ENCODE peak calls at places on chromosomes 3 and 15, in ten cellular contexts. L, B, Q, I, K, Z, V, U, M and J are unnamed samples.

GRCh38 chr3:127077506-127078064 is 94.7 kb downstream of the PLXNA1 start:
- DNase-seq in M (no peak), Z (peak; percentile 24), L (no peak), K (no peak), I (no peak), U (no peak), B (no peak), V (no peak), Q (no peak), J (no peak)

GRCh38 chr3:125051715-125052581 is 3.8 kb downstream of the HEG1 start:
- DNase-seq in Z (no peak), V (no peak), I (peak; percentile 82), K (no peak), B (peak; percentile 31), Q (peak; percentile 95), U (peak; percentile 71), L (peak; percentile 78), M (no peak), J (no peak)

GRCh38 chr15:31306036-31306425 is 20.6 kb upstream of the KLF13 start:
- DNase-seq in V (no peak), Z (no peak), I (no peak), Q (no peak), L (no peak), B (no peak), U (no peak), K (peak; percentile 48), M (no peak), J (no peak)

GRCh38 chr3:87437765-87438164 is 161.4 kb upstream of the POU1F1 start:
- DNase-seq in Z (no peak), L (peak; percentile 60), M (no peak), U (no peak), B (no peak), K (no peak), I (no peak), V (no peak), Q (peak; percentile 68), J (no peak)

GRCh38 chr3:8769088-8769822 is at the start of gene OXTR:
- DNase-seq in Q (peak; percentile 85), M (peak; percentile 68), Z (peak; percentile 67), V (peak; percentile 79), U (peak; percentile 79), K (no peak), B (peak; percentile 91), L (peak; percentile 88), I (peak; percentile 79), J (peak; percentile 75)

GRCh38 chr3:169494982-169495381 is 168.5 kb downstream of the MECOM start:
- DNase-seq in M (no peak), K (no peak), B (no peak), Z (no peak), Q (no peak), I (no peak), V (no peak), U (no peak), L (no peak), J (no peak)

GRCh38 chr3:118425272-118425837 is 609.3 kb downstream of the IGSF11 start:
- DNase-seq in L (no peak), I (no peak), Q (no peak), U (no peak), K (no peak), V (no peak), B (no peak), M (no peak), Z (no peak), J (no peak)

GRCh38 chr3:190131329-190131728 is 10.6 kb upstream of the P3H2 start:
- DNase-seq in Z (no peak), M (no peak), K (no peak), Q (peak; percentile 77), B (no peak), V (no peak), U (peak; percentile 60), I (peak; percentile 57), L (peak; percentile 92), J (no peak)

GRCh38 chr3:114892880-114893279 is 254.2 kb downstream of the ZBTB20 start:
- DNase-seq in M (no peak), V (no peak), Q (no peak), Z (no peak), B (no peak), L (no peak), K (peak; percentile 61), U (no peak), I (no peak), J (no peak)

GRCh38 chr3:40613306-40613705 is 88.5 kb downstream of the ZNF621 start:
- DNase-seq in V (no peak), Z (no peak), L (no peak), B (no peak), I (no peak), K (no peak), U (no peak), Q (no peak), M (no peak), J (no peak)

GRCh38 chr3:66035763-66036477 is 2.8 kb downstream of the MAGI1 start:
- DNase-seq in Z (no peak), I (no peak), K (no peak), B (no peak), L (peak; percentile 58), V (no peak), Q (peak; percentile 78), U (no peak), M (peak; percentile 44), J (no peak)

GRCh38 chr3:114899186-114899931 is 247.7 kb downstream of the ZBTB20 start:
- DNase-seq in U (no peak), Z (no peak), K (peak; percentile 58), L (no peak), V (no peak), B (no peak), I (no peak), Q (no peak), M (peak; percentile 24), J (no peak)

DNA sequence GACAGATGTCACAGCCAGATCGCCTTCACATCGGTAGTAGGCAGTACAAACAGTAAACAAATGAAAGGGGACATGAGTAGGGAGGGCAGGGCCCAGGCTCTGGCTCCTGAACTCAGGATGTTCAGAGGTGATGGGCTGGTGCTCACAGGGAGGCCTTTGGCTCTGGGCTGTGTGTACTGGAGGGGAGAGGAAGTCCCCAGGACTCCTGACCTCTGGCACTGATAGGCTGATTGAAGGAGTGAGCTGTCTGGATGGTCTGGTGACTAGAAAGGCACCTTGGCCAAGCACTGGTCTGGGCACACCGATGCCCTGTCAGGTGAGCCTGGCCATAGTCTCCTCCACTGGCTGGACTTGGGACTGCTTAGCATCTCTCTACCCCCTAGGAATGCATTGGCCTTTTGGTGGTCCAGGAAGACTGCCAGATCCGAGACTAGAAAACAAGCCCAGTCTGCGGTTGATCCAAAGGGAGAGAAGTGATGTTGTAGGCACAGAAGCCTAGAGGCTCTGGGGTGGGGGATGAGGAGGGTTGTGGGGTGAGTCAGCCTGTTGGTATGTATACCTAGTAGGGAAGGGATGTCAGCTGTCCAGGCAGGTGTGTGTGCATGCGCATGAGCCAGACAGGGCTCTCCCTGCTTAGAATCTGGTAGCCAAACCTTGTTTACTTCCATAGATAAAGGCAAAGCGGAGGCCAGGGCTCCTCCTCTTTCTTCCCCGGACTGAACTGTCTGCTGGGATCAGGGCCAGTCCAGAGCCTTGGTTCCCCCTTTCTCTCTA is 1.9 kb downstream of the SPINT1 start:
- DNase-seq in Q (peak; percentile 30), U (no peak), V (no peak), B (no peak), L (no peak), M (peak; percentile 93), K (no peak), I (no peak), Z (peak; percentile 80), J (peak; percentile 41)
- TF ChIP-seq CTCF in Q (no peak), U (no peak), V (no peak), B (no peak), L (no peak), M (no peak), K (no peak), I (no peak), Z (no peak), J (no peak)

DNA sequence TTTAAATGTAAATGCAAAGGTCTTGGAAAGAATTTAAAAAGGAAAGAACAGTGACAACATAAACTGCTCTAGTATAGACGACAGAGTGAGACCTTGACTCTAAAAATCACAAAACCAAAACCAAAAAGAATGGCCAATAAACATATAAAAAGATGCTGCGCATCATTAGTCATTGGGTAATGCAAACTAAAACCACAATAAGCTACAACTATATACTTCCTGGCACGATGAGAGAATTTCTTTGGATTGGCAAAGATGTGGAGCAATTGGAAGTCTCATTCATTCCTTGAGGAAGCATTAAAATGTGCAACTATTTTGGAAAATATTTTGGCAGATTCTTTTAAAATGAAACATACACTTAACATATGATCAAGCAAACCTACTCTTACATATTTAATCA is 98.7 kb upstream of the ZPLD1 start:
- DNase-seq in Q (no peak), K (no peak), L (no peak), V (no peak), M (no peak), U (no peak), B (no peak), I (no peak), Z (no peak), J (no peak)
- TF ChIP-seq CTCF in Q (no peak), K (no peak), L (no peak), V (no peak), M (no peak), U (no peak), B (no peak), I (no peak), Z (no peak), J (no peak)

DNA sequence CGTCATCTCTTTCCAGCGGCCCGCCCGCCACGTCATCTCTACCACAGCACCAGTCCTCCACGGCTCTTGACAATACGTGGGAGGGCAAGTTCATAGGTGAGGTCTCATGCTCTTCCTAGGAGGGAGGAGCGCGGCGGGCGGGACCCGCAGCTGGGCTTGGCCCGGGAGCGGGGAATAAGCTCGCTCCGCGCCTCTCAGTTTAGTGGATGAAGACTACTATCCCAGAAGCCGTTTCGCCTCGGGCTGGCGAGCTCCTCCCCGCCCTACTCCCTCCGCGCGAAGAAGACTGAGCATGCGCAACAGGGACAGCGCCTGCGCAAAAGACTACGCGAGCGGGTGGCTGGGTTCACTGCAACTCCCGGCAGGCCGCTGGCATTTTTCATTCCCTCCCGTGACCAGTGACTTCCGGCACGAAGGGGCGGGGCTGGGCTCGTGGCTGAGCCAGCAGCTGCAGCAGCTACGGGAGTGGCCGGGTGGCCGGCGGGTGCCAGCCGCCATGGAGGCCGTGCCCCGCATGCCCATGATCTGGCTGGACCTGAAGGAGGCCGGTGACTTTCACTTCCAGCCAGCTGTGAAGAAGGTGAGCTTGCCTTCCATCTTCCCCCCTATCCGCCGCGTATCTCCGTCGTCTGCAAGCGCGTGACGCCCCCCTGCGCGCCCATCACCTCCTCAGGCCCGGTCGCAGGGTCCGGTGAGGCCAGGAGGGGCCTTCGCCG is at the start of gene PTPN23:
- DNase-seq in L (peak; percentile 99), Z (peak; percentile 99), I (peak; percentile 99), Q (peak; percentile 98), M (peak; percentile 99), K (peak; percentile 99), U (peak; percentile 99), B (peak; percentile 99), V (peak; percentile 99), J (peak; percentile 99)
- TF ChIP-seq CTCF in L (no peak), Z (no peak), I (no peak), Q (no peak), M (no peak), K (no peak), U (no peak), B (no peak), V (no peak), J (no peak)

DNA sequence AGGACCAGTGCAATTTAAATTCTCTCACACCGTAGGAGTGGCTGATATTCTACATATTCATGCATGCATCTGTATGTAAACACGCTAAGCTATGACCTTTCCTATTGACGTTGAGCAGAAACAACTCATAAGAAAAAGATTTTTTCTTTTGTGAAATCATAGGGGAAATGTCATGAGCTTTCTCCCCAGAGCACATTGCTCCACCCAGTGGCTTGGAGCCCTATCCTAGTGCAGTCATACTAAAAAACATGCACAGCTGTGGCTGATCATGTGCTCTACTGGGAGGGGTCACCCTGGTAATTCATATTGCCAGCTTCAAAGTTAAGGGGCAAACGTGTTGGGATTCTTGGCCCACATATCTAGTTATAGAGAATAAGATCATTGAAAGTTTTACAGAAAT is 1.8 kb upstream of the MESD start:
- DNase-seq in U (peak; percentile 87), I (peak; percentile 85), M (no peak), L (peak; percentile 72), K (no peak), Q (peak; percentile 24), Z (no peak), V (no peak), B (no peak), J (no peak)
- TF ChIP-seq CTCF in U (no peak), I (peak; percentile 12), M (no peak), L (peak; percentile 30), K (peak; percentile 5), Q (peak; percentile 17), Z (no peak), V (no peak), B (no peak), J (no peak)